ENCODE peak calls at places on chromosome 1, in ten cellular contexts. One of them, this sample, is unnamed.
A peak's percentile ranks its signal among the peaks of the same experiment; 100 is the strongest.

GRCh38 chr1:246151796-246152434 is 355.2 kb downstream of the SMYD3 start:
- DNase-seq in hepatocyte: no peak
- DNase-seq in A549: peak; percentile 10
- DNase-seq in Peyer's patch: no peak
- DNase-seq in spleen: no peak
- DNase-seq in GM23338: peak; percentile 50
- DNase-seq in A673: no peak
- DNase-seq in SK-N-SH: no peak
- DNase-seq in psoas muscle: no peak
- DNase-seq in thyroid gland: peak; percentile 76
- DNase-seq in this sample: peak; percentile 24

GRCh38 chr1:26278835-26279597 is 870 bp upstream of the SH3BGRL3 start:
- DNase-seq in hepatocyte: peak; percentile 66
- DNase-seq in A549: no peak
- DNase-seq in Peyer's patch: peak; percentile 75
- DNase-seq in spleen: no peak
- DNase-seq in GM23338: no peak
- DNase-seq in A673: no peak
- DNase-seq in SK-N-SH: no peak
- DNase-seq in psoas muscle: peak; percentile 47
- DNase-seq in thyroid gland: no peak
- DNase-seq in this sample: no peak

GRCh38 chr1:7224644-7225043 is 439.4 kb downstream of the CAMTA1 start:
- DNase-seq in hepatocyte: no peak
- DNase-seq in A549: no peak
- DNase-seq in Peyer's patch: peak; percentile 53
- DNase-seq in spleen: peak; percentile 50
- DNase-seq in GM23338: peak; percentile 49
- DNase-seq in A673: peak; percentile 13
- DNase-seq in SK-N-SH: no peak
- DNase-seq in psoas muscle: no peak
- DNase-seq in thyroid gland: peak; percentile 69
- DNase-seq in this sample: no peak

GRCh38 chr1:203306970-203307541 is 1.7 kb downstream of the BTG2 start:
- DNase-seq in hepatocyte: peak; percentile 36
- DNase-seq in A549: no peak
- DNase-seq in Peyer's patch: peak; percentile 73
- DNase-seq in spleen: peak; percentile 89
- DNase-seq in GM23338: no peak
- DNase-seq in A673: no peak
- DNase-seq in SK-N-SH: no peak
- DNase-seq in psoas muscle: no peak
- DNase-seq in thyroid gland: peak; percentile 72
- DNase-seq in this sample: no peak

GRCh38 chr1:220906561-220907334 is 27.5 kb downstream of the HLX start:
- DNase-seq in hepatocyte: no peak
- DNase-seq in A549: peak; percentile 20
- DNase-seq in Peyer's patch: no peak
- DNase-seq in spleen: no peak
- DNase-seq in GM23338: no peak
- DNase-seq in A673: no peak
- DNase-seq in SK-N-SH: no peak
- DNase-seq in psoas muscle: no peak
- DNase-seq in thyroid gland: no peak
- DNase-seq in this sample: no peak

GRCh38 chr1:28509705-28510349 is 4.0 kb downstream of the RCC1 start:
- DNase-seq in hepatocyte: no peak
- DNase-seq in A549: no peak
- DNase-seq in Peyer's patch: no peak
- DNase-seq in spleen: no peak
- DNase-seq in GM23338: no peak
- DNase-seq in A673: peak; percentile 49
- DNase-seq in SK-N-SH: no peak
- DNase-seq in psoas muscle: no peak
- DNase-seq in thyroid gland: no peak
- DNase-seq in this sample: no peak

GRCh38 chr1:91948501-91949355 is 473 bp upstream of the BRDT start:
- DNase-seq in hepatocyte: no peak
- DNase-seq in A549: no peak
- DNase-seq in Peyer's patch: peak; percentile 68
- DNase-seq in spleen: peak; percentile 75
- DNase-seq in GM23338: peak; percentile 17
- DNase-seq in A673: no peak
- DNase-seq in SK-N-SH: no peak
- DNase-seq in psoas muscle: no peak
- DNase-seq in thyroid gland: no peak
- DNase-seq in this sample: no peak

GRCh38 chr1:66725885-66726665 is 26.2 kb upstream of the DYNLT5 start:
- DNase-seq in hepatocyte: peak; percentile 81
- DNase-seq in A549: peak; percentile 2
- DNase-seq in Peyer's patch: peak; percentile 59
- DNase-seq in spleen: peak; percentile 59
- DNase-seq in GM23338: peak; percentile 88
- DNase-seq in A673: peak; percentile 89
- DNase-seq in SK-N-SH: peak; percentile 45
- DNase-seq in psoas muscle: peak; percentile 12
- DNase-seq in thyroid gland: peak; percentile 51
- DNase-seq in this sample: peak; percentile 72

GRCh38 chr1:94697839-94698238 is 122.3 kb upstream of the SLC44A3 start:
- DNase-seq in hepatocyte: peak; percentile 41
- DNase-seq in A549: no peak
- DNase-seq in Peyer's patch: no peak
- DNase-seq in spleen: no peak
- DNase-seq in GM23338: no peak
- DNase-seq in A673: no peak
- DNase-seq in SK-N-SH: no peak
- DNase-seq in psoas muscle: no peak
- DNase-seq in thyroid gland: no peak
- DNase-seq in this sample: no peak

GRCh38 chr1:918843-919242 is 4.9 kb upstream of the SAMD11 start:
- DNase-seq in hepatocyte: no peak
- DNase-seq in A549: no peak
- DNase-seq in Peyer's patch: no peak
- DNase-seq in spleen: no peak
- DNase-seq in GM23338: no peak
- DNase-seq in A673: no peak
- DNase-seq in SK-N-SH: no peak
- DNase-seq in psoas muscle: no peak
- DNase-seq in thyroid gland: no peak
- DNase-seq in this sample: no peak

GRCh38 chr1:155729031-155729898 is 40.4 kb downstream of the DAP3 start:
- DNase-seq in hepatocyte: peak; percentile 84
- DNase-seq in A549: peak; percentile 33
- DNase-seq in Peyer's patch: peak; percentile 62
- DNase-seq in spleen: no peak
- DNase-seq in GM23338: peak; percentile 93
- DNase-seq in A673: peak; percentile 78
- DNase-seq in SK-N-SH: peak; percentile 55
- DNase-seq in psoas muscle: no peak
- DNase-seq in thyroid gland: peak; percentile 46
- DNase-seq in this sample: peak; percentile 68

GRCh38 chr1:12346483-12347155 is 116.8 kb downstream of the VPS13D start:
- DNase-seq in hepatocyte: peak; percentile 29
- DNase-seq in A549: no peak
- DNase-seq in Peyer's patch: no peak
- DNase-seq in spleen: no peak
- DNase-seq in GM23338: no peak
- DNase-seq in A673: no peak
- DNase-seq in SK-N-SH: no peak
- DNase-seq in psoas muscle: no peak
- DNase-seq in thyroid gland: no peak
- DNase-seq in this sample: no peak

GRCh38 chr1:226063362-226064167 is 1.0 kb downstream of the H3-3A start:
- DNase-seq in hepatocyte: peak; percentile 57
- DNase-seq in A549: peak; percentile 15
- DNase-seq in Peyer's patch: peak; percentile 74
- DNase-seq in spleen: peak; percentile 89
- DNase-seq in GM23338: peak; percentile 62
- DNase-seq in A673: peak; percentile 71
- DNase-seq in SK-N-SH: peak; percentile 36
- DNase-seq in psoas muscle: peak; percentile 29
- DNase-seq in thyroid gland: peak; percentile 64
- DNase-seq in this sample: peak; percentile 25

GRCh38 chr1:41021526-41022308 is at the start of gene SLFNL1:
- DNase-seq in hepatocyte: no peak
- DNase-seq in A549: no peak
- DNase-seq in Peyer's patch: no peak
- DNase-seq in spleen: no peak
- DNase-seq in GM23338: peak; percentile 76
- DNase-seq in A673: no peak
- DNase-seq in SK-N-SH: peak; percentile 30
- DNase-seq in psoas muscle: no peak
- DNase-seq in thyroid gland: no peak
- DNase-seq in this sample: no peak

DNA sequence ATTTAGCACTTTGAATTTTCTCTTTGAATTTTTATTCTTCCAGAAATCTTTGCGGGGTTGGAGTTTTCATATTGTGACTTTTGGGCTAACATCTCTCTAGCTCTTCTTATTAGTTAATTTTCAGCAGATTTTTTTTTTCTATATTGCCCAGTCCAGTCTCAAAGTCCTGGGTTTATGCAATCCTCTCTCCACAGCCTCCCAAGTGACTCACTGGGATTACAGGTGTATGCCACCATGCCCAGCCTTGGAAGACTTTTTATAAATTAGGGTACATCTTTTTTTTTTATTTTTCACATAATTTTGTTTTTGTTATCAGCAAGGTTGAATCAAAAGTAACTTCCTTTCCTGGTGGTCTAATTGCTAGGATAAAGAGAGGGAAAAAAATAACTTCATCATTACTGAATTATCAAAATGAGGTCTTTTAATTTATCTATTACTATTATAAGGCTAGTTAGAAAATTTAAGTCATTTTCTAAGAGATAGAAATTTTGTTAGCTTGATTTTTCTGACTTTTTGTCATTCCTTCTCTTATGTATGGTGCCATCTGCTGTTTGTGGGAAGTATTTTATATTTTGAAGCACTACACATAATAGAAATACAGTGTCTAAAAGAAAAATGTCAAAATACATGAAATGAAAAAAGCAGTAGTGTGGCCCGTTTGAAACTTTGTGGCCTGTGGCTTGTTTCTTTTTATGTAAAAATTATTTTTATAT is 273.4 kb upstream of the CACYBP start:
- DNase-seq in hepatocyte: peak; percentile 37
- DNase-seq in A549: peak; percentile 8
- DNase-seq in Peyer's patch: no peak
- DNase-seq in spleen: no peak
- DNase-seq in GM23338: peak; percentile 61
- DNase-seq in A673: peak; percentile 53
- DNase-seq in SK-N-SH: no peak
- DNase-seq in psoas muscle: no peak
- DNase-seq in thyroid gland: no peak
- DNase-seq in this sample: no peak
- TF ChIP-seq CTCF in hepatocyte: peak; percentile 79
- TF ChIP-seq CTCF in A549: peak; percentile 66
- TF ChIP-seq CTCF in Peyer's patch: peak; percentile 54
- TF ChIP-seq CTCF in spleen: no peak
- TF ChIP-seq CTCF in GM23338: peak; percentile 75
- TF ChIP-seq CTCF in A673: peak; percentile 68
- TF ChIP-seq CTCF in SK-N-SH: peak; percentile 75
- TF ChIP-seq CTCF in psoas muscle: peak; percentile 37
- TF ChIP-seq CTCF in thyroid gland: peak; percentile 56
- TF ChIP-seq CTCF in this sample: peak; percentile 32

DNA sequence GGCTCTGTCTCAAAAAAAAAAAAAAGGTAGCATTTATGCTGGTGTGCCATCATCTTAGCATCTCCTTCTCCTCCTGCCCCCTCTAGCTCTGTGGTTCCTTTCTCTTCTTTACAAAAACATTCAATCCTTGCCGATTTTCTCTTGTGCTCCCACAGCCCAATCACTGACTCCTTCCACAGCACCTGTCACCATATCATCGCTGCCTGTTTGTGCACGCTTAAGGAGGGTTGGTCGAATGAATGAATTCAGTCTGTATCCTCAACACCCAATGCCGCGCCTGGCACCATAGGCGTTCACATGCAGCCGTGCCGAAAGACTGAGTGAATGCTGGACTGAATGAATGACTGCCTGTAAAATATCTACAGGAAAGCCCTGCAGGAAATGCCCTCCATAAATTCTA is 7.9 kb downstream of the RNU5D-1 start:
- DNase-seq in hepatocyte: no peak
- DNase-seq in A549: no peak
- DNase-seq in Peyer's patch: no peak
- DNase-seq in spleen: peak; percentile 74
- DNase-seq in GM23338: no peak
- DNase-seq in A673: no peak
- DNase-seq in SK-N-SH: no peak
- DNase-seq in psoas muscle: no peak
- DNase-seq in thyroid gland: no peak
- DNase-seq in this sample: no peak
- H3K4me3 ChIP-seq in hepatocyte: no peak overlapping the region
- H3K4me3 ChIP-seq in A549: no peak overlapping the region
- H3K4me3 ChIP-seq in Peyer's patch: no peak overlapping the region
- H3K4me3 ChIP-seq in spleen: no peak overlapping the region
- H3K4me3 ChIP-seq in GM23338: no peak overlapping the region
- H3K4me3 ChIP-seq in A673: no peak overlapping the region
- H3K4me3 ChIP-seq in SK-N-SH: no peak overlapping the region
- H3K4me3 ChIP-seq in psoas muscle: no peak overlapping the region
- H3K4me3 ChIP-seq in thyroid gland: no peak overlapping the region
- H3K4me3 ChIP-seq in this sample: no peak overlapping the region

GRCh38 chr1:218347316-218347712 is 2.2 kb downstream of the TGFB2 start:
- DNase-seq in hepatocyte: peak; percentile 34
- DNase-seq in A549: no peak
- DNase-seq in Peyer's patch: no peak
- DNase-seq in spleen: no peak
- DNase-seq in GM23338: peak; percentile 79
- DNase-seq in A673: peak; percentile 33
- DNase-seq in SK-N-SH: no peak
- DNase-seq in psoas muscle: no peak
- DNase-seq in thyroid gland: peak; percentile 17
- DNase-seq in this sample: no peak
- H3K27ac ChIP-seq in hepatocyte: peak overlapping the region; percentile 90
- H3K27ac ChIP-seq in A549: peak overlapping the region; percentile 97
- H3K27ac ChIP-seq in Peyer's patch: peak overlapping the region; percentile 80
- H3K27ac ChIP-seq in spleen: peak overlapping the region; percentile 72
- H3K27ac ChIP-seq in GM23338: no peak overlapping the region
- H3K27ac ChIP-seq in A673: no peak overlapping the region
- H3K27ac ChIP-seq in SK-N-SH: peak overlapping the region; percentile 13
- H3K27ac ChIP-seq in psoas muscle: peak overlapping the region; percentile 89
- H3K27ac ChIP-seq in thyroid gland: peak overlapping the region; percentile 72
- H3K27ac ChIP-seq in this sample: peak overlapping the region; percentile 93

GRCh38 chr1:43653339-43653738 is 3.4 kb downstream of the KDM4A start:
- DNase-seq in hepatocyte: peak; percentile 53
- DNase-seq in A549: peak; percentile 36
- DNase-seq in Peyer's patch: no peak
- DNase-seq in spleen: no peak
- DNase-seq in GM23338: peak; percentile 92
- DNase-seq in A673: peak; percentile 55
- DNase-seq in SK-N-SH: no peak
- DNase-seq in psoas muscle: no peak
- DNase-seq in thyroid gland: no peak
- DNase-seq in this sample: peak; percentile 58
- TF ChIP-seq CTCF in hepatocyte: no peak
- TF ChIP-seq CTCF in A549: no peak
- TF ChIP-seq CTCF in Peyer's patch: no peak
- TF ChIP-seq CTCF in spleen: no peak
- TF ChIP-seq CTCF in GM23338: peak; percentile 65
- TF ChIP-seq CTCF in A673: peak; percentile 35
- TF ChIP-seq CTCF in SK-N-SH: peak; percentile 44
- TF ChIP-seq CTCF in psoas muscle: no peak
- TF ChIP-seq CTCF in thyroid gland: no peak
- TF ChIP-seq CTCF in this sample: peak; percentile 71

This sample was measured in brain microvascular endothelial cell.